ENCODE peak calls at places on chromosomes 5 and 9, in six cellular contexts. S, P, X, Y, A and W are unnamed samples.

GRCh38 chr5:180139731-180140626 is 68.4 kb upstream of the RNF130 start:
- DNase-seq in P (no peak), A (no peak), Y (no peak), X (no peak), S (no peak), W (no peak)

GRCh38 chr5:179313849-179314521 is 31.3 kb downstream of the ADAMTS2 start:
- DNase-seq in S (no peak), X (no peak), Y (peak; percentile 55), A (no peak), P (peak; percentile 70), W (no peak)

GRCh38 chr5:159053216-159053615 is 46.5 kb downstream of the EBF1 start:
- DNase-seq in Y (no peak), P (no peak), X (no peak), S (no peak), A (no peak), W (no peak)

GRCh38 chr5:59174248-59174844 is 591.5 kb downstream of the RAB3C start:
- DNase-seq in A (peak; percentile 10), Y (no peak), P (peak; percentile 25), S (peak; percentile 38), X (no peak), W (peak; percentile 40)

GRCh38 chr9:15873573-15874177 is 320.8 kb downstream of the CCDC171 start:
- DNase-seq in P (peak; percentile 11), S (peak; percentile 18), Y (no peak), X (no peak), A (no peak), W (peak; percentile 72)

GRCh38 chr9:105392531-105392930 is 55.3 kb upstream of the FSD1L start:
- DNase-seq in P (no peak), S (no peak), Y (no peak), X (no peak), A (no peak), W (peak; percentile 11)

GRCh38 chr5:1387059-1387755 is 42.3 kb upstream of the CLPTM1L start:
- DNase-seq in X (no peak), S (no peak), A (no peak), Y (no peak), P (no peak), W (no peak)

GRCh38 chr9:16267336-16268036 is 603.0 kb downstream of the BNC2 start:
- DNase-seq in A (no peak), P (no peak), Y (no peak), S (no peak), X (no peak), W (no peak)

GRCh38 chr9:91966503-91966902 is 16.5 kb upstream of the ROR2 start:
- DNase-seq in Y (no peak), X (no peak), A (no peak), P (no peak), S (no peak), W (no peak)

GRCh38 chr9:136695955-136696354 is 8.7 kb upstream of the AGPAT2 start:
- DNase-seq in X (no peak), P (no peak), A (no peak), S (no peak), Y (no peak), W (no peak)

GRCh38 chr5:101390317-101390908 is 487.3 kb upstream of the ST8SIA4 start:
- DNase-seq in X (no peak), A (no peak), S (no peak), Y (no peak), P (peak; percentile 41), W (peak; percentile 62)

GRCh38 chr9:31683126-31683525 is 701.3 kb upstream of the ACO1 start:
- DNase-seq in Y (no peak), X (no peak), S (no peak), A (no peak), P (no peak), W (no peak)

GRCh38 chr9:130176760-130177159 is 4.6 kb downstream of the NCS1 start:
- DNase-seq in Y (no peak), S (no peak), X (no peak), A (no peak), P (no peak), W (no peak)

GRCh38 chr5:179765400-179765799 is 28.4 kb upstream of the LTC4S start:
- DNase-seq in Y (no peak), A (peak; percentile 86), S (no peak), X (no peak), P (no peak), W (no peak)

GRCh38 chr5:36614657-36615308 is 8.4 kb downstream of the SLC1A3 start:
- DNase-seq in X (no peak), S (no peak), A (no peak), P (no peak), Y (no peak), W (no peak)

GRCh38 chr9:34121996-34122395 is 4.5 kb downstream of the DCAF12 start:
- DNase-seq in Y (no peak), X (no peak), S (no peak), P (no peak), A (no peak), W (no peak)

GRCh38 chr5:7209583-7210139 is 186.3 kb upstream of the ADCY2 start:
- DNase-seq in Y (peak; percentile 59), S (no peak), P (peak; percentile 33), X (no peak), A (no peak), W (no peak)

GRCh38 chr5:1187234-1187949 is 14.0 kb upstream of the SLC6A19 start:
- DNase-seq in A (no peak), X (no peak), P (no peak), Y (no peak), S (no peak), W (no peak)

GRCh38 chr5:180545248-180545647 is 46.1 kb downstream of the SCGB3A1 start:
- DNase-seq in A (no peak), S (no peak), X (no peak), Y (no peak), P (no peak), W (no peak)

GRCh38 chr5:98941131-98941883 is 12.5 kb upstream of the CHD1 start:
- DNase-seq in P (no peak), A (no peak), Y (no peak), S (no peak), X (no peak), W (no peak)

GRCh38 chr9:85223506-85224108 is 518.1 kb downstream of the AGTPBP1 start:
- DNase-seq in P (no peak), A (peak; percentile 16), Y (no peak), X (no peak), S (no peak), W (no peak)

DNA sequence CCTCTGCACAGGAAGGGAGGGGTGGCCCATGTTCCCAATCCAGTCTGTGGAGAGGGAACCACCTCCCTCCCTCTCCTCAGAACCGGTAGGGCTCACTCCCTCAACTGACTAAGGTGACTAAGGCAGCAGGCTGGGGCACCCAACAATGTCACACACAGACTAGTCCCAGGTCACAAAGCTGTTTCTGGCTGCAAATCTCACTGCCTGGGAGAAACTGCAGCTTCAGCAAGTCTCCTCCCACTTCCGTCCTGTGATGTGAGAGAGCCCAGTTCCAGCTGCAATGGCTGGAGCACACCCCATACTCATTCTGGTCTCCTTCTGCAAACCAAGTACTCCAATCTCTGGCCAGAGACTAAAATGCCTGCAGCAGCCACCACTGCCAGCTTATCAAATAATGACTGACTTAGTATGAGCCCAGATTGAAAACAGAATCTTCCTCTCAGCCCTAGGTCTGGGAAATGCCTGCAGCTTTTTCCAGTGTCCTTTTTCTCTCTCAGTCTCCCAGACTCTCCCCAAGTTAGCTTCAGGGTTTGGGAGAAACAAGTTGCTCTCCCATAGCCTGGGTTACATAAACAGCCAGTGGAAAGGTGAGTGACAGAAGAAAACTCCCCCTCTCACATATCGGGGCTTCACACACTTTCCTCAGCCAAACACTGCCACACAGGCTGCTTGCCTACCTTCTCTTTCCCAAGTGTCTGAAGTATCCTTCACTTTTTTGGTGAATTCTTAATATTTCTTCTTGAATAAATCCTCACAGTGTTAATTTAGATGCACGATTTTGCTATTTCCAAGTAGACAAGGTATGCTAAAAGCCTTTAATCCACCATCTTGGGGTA is 247.4 kb upstream of the RASA1 start:
- DNase-seq in P (peak; percentile 30), Y (peak; percentile 28), A (peak; percentile 42), X (peak; percentile 24), S (peak; percentile 2), W (no peak)
- TF ChIP-seq POLR2A in P (no peak), Y (no peak), A (no peak), X (no peak), S (no peak), W (no peak)

GRCh38 chr9:133459476-133460404 is at the start of gene CACFD1:
- DNase-seq in S (peak; percentile 97), X (peak; percentile 98), Y (peak; percentile 94), A (peak; percentile 100), P (peak; percentile 94), W (peak; percentile 94)
- TF ChIP-seq POLR2A in S (peak; percentile 62), X (no peak), Y (no peak), A (peak; percentile 53), P (no peak), W (no peak)

GRCh38 chr5:10268100-10268499 is 18.0 kb downstream of the CCT5 start:
- DNase-seq in P (no peak), X (no peak), Y (no peak), A (no peak), S (no peak), W (no peak)

GRCh38 chr5:10266839-10267238 is 16.8 kb downstream of the CCT5 start:
- DNase-seq in X (no peak), P (no peak), Y (no peak), A (no peak), S (no peak), W (no peak)

GRCh38 chr5:10262995-10263394 is 12.9 kb downstream of the CCT5 start:
- DNase-seq in A (no peak), P (no peak), S (no peak), X (no peak), Y (no peak), W (no peak)

GRCh38 chr5:10264569-10264968 is 14.5 kb downstream of the CCT5 start:
- DNase-seq in X (no peak), Y (no peak), A (no peak), S (no peak), P (no peak), W (no peak)

GRCh38 chr5:10265245-10266109 is 15.4 kb downstream of the CCT5 start:
- DNase-seq in Y (no peak), X (no peak), A (no peak), P (no peak), S (no peak), W (no peak)
- TF ChIP-seq POLR2A in Y (no peak), X (peak; percentile 75), A (no peak), P (no peak), S (no peak), W (no peak)

GRCh38 chr5:115626444-115626823 is 598 bp upstream of the TMED7 start:
- DNase-seq in A (peak; percentile 12), P (no peak), X (no peak), S (no peak), Y (no peak), W (no peak)
- TF ChIP-seq POLR2A in A (no peak), P (no peak), X (no peak), S (no peak), Y (no peak), W (no peak)

GRCh38 chr9:96655198-96655851 is at the start of gene PRXL2C:
- DNase-seq in S (peak; percentile 55), P (peak; percentile 88), Y (peak; percentile 81), X (no peak), A (peak; percentile 90), W (peak; percentile 79)
- TF ChIP-seq POLR2A in S (peak; percentile 43), P (peak; percentile 3), Y (no peak), X (no peak), A (peak; percentile 54), W (no peak)

DNA sequence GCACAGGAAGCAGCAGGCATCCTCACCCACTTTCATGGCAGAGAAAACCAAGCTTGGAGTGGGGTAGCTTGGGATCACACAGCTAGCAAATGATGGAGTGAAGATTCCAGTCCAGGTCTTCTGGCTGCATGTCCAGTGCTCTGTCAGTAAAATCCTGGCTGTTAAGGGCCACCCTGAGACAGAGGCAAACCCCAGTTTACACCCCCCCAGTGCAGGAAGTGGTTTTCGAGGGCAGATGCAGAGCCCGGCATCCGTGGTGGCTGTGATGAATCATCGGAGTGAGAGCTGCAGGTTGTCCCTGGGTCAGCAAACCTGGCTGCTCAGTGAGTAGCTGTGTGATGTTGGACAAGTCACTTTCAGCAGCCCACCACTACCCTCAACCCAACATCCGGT is 115.3 kb downstream of the RGS3 start:
- DNase-seq in P (no peak), X (peak; percentile 78), Y (no peak), S (peak; percentile 78), A (peak; percentile 96), W (no peak)
- TF ChIP-seq POLR2A in P (no peak), X (no peak), Y (no peak), S (no peak), A (no peak), W (no peak)